ENCODE peak calls at places on chromosome 6, in seven cellular contexts. F, X, E, T, M, B and H are unnamed samples.

GRCh38 chr6:147384029-147384428 is 124.5 kb upstream of the SAMD5 start:
- DNase-seq in E (no peak), M (no peak), F (no peak), T (no peak), X (no peak), B (no peak), H (no peak)

GRCh38 chr6:157994126-157994795 is 12.6 kb downstream of the SYNJ2 start:
- DNase-seq in F (no peak), M (no peak), T (no peak), X (no peak), E (no peak), B (no peak), H (peak; percentile 38)

GRCh38 chr6:15504040-15504491 is 158.8 kb downstream of the DTNBP1 start:
- DNase-seq in X (no peak), F (no peak), T (peak; percentile 43), E (peak; percentile 29), B (peak; percentile 28), M (peak; percentile 88), H (peak; percentile 31)

GRCh38 chr6:42901538-42901957 is 14.3 kb upstream of the PTCRA start:
- DNase-seq in F (peak; percentile 83), M (peak; percentile 76), T (peak; percentile 75), X (peak; percentile 71), B (peak; percentile 78), E (peak; percentile 89), H (peak; percentile 91)

GRCh38 chr6:11975353-11975977 is 36.6 kb upstream of the HIVEP1 start:
- DNase-seq in F (no peak), X (peak; percentile 75), E (no peak), M (peak; percentile 23), B (no peak), T (no peak), H (no peak)

GRCh38 chr6:152696543-152696942 is 1.2 kb upstream of the MYCT1 start:
- DNase-seq in T (no peak), X (no peak), E (peak; percentile 84), B (peak; percentile 84), F (no peak), M (no peak), H (no peak)

GRCh38 chr6:151341481-151342195 is 49.7 kb downstream of the ZBTB2 start:
- DNase-seq in T (no peak), B (no peak), X (no peak), M (no peak), F (no peak), E (no peak), H (no peak)

GRCh38 chr6:132820629-132821381 is 6.4 kb downstream of the RPS12 start:
- DNase-seq in F (peak; percentile 28), M (no peak), X (no peak), B (no peak), T (no peak), E (peak; percentile 17), H (no peak)

GRCh38 chr6:107712523-107713213 is 111.4 kb downstream of the SCML4 start:
- DNase-seq in E (peak; percentile 29), X (no peak), T (no peak), M (no peak), B (peak; percentile 14), F (peak; percentile 28), H (no peak)

GRCh38 chr6:51619042-51619799 is 468.2 kb downstream of the PKHD1 start:
- DNase-seq in X (no peak), B (no peak), F (no peak), E (no peak), M (no peak), T (no peak), H (no peak)

GRCh38 chr6:44166591-44167184 is 8.1 kb downstream of the CAPN11 start:
- DNase-seq in X (no peak), E (no peak), T (no peak), F (no peak), B (no peak), M (no peak), H (no peak)

GRCh38 chr6:104940881-104941693 is 15.8 kb upstream of the LIN28B start:
- DNase-seq in E (peak; percentile 56), M (no peak), T (no peak), F (peak; percentile 89), B (no peak), X (no peak), H (peak; percentile 21)

GRCh38 chr6:29627762-29628418 is 5.1 kb downstream of the GABBR1 start:
- DNase-seq in T (no peak), E (peak; percentile 93), B (peak; percentile 69), M (peak; percentile 23), X (peak; percentile 87), F (peak; percentile 88), H (peak; percentile 42)

GRCh38 chr6:36848658-36849441 is 9.6 kb upstream of the CPNE5 start:
- DNase-seq in T (no peak), F (peak; percentile 79), M (no peak), X (no peak), E (peak; percentile 20), B (no peak), H (peak; percentile 76)

GRCh38 chr6:80022803-80023202 is 18.4 kb downstream of the TTK start:
- DNase-seq in X (no peak), E (peak; percentile 82), B (peak; percentile 81), F (no peak), T (no peak), M (no peak), H (no peak)

GRCh38 chr6:87922191-87922946 is 125.3 kb upstream of the SPACA1 start:
- DNase-seq in M (no peak), B (no peak), X (no peak), T (no peak), E (no peak), F (no peak), H (peak; percentile 5)

GRCh38 chr6:157449610-157450009 is 68.6 kb downstream of the ZDHHC14 start:
- DNase-seq in M (no peak), B (peak; percentile 34), T (no peak), E (peak; percentile 3), F (no peak), X (no peak), H (no peak)

GRCh38 chr6:30754631-30755030 is 10.3 kb upstream of the IER3 start:
- DNase-seq in X (no peak), B (no peak), M (no peak), T (no peak), F (no peak), E (no peak), H (no peak)

GRCh38 chr6:55069132-55069781 is 105.1 kb upstream of the HCRTR2 start:
- DNase-seq in F (peak; percentile 17), M (no peak), E (peak; percentile 72), T (no peak), X (no peak), B (peak; percentile 18), H (peak; percentile 67)

GRCh38 chr6:31143148-31143547 is 4.3 kb upstream of the PSORS1C2 start:
- DNase-seq in M (peak; percentile 62), T (no peak), E (peak; percentile 90), B (peak; percentile 42), F (no peak), X (peak; percentile 90), H (no peak)

GRCh38 chr6:134956032-134956431 is 6.1 kb upstream of the ALDH8A1 start:
- DNase-seq in T (no peak), F (no peak), B (no peak), X (no peak), E (no peak), M (no peak), H (no peak)

GRCh38 chr6:82362868-82363267 is 749 bp upstream of the TPBG start:
- DNase-seq in E (peak; percentile 70), X (no peak), B (peak; percentile 17), T (no peak), F (no peak), M (no peak), H (peak; percentile 10)

GRCh38 chr6:82364087-82365010 is 732 bp downstream of the TPBG start:
- DNase-seq in B (peak; percentile 18), X (peak; percentile 70), M (peak; percentile 14), T (peak; percentile 67), E (peak; percentile 69), F (peak; percentile 56), H (peak; percentile 72)

GRCh38 chr6:82363368-82364086 is at the start of gene TPBG:
- DNase-seq in M (no peak), T (peak; percentile 62), F (peak; percentile 43), X (peak; percentile 67), B (peak; percentile 47), E (peak; percentile 60), H (peak; percentile 64)

GRCh38 chr6:82361631-82362030 is 2.0 kb upstream of the TPBG start:
- DNase-seq in M (no peak), T (no peak), X (no peak), B (no peak), E (no peak), F (no peak), H (no peak)

DNA sequence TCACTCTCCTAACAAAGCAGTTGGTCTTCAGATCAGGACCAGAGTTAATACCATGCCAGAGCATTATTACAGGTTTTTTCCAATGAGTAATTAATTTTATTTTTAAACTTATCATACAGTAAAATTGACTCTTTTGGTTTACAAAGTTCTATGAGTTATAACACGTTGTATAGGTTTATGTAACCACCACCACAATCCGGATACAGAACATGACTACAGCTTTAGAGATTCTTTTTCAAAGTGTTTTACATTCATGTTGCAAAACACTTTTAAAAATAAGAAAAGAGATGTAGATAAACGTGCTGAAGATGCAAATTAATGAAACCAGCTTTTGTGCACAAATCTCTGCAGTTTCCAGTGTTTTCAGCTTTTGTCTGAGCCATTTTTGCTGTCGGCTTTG is 1.5 kb upstream of the TPBG start:
- DNase-seq in E (no peak), X (no peak), F (no peak), T (no peak), M (no peak), B (no peak), H (no peak)
- H3K4me3 ChIP-seq in E (no peak overlapping the region), X (no peak overlapping the region), F (no peak overlapping the region), T (no peak overlapping the region), M (no peak overlapping the region), B (no peak overlapping the region), H (no peak overlapping the region)

GRCh38 chr6:25660512-25660911 is 8.5 kb downstream of the SCGN start:
- DNase-seq in F (peak; percentile 26), T (no peak), B (peak; percentile 53), E (peak; percentile 41), X (no peak), M (no peak), H (no peak)
- H3K4me3 ChIP-seq in F (no peak overlapping the region), T (no peak overlapping the region), B (no peak overlapping the region), E (no peak overlapping the region), X (no peak overlapping the region), M (no peak overlapping the region), H (no peak overlapping the region)

GRCh38 chr6:2634151-2634964 is 116.4 kb downstream of the MYLK4 start:
- DNase-seq in F (peak; percentile 86), M (peak; percentile 56), E (peak; percentile 92), B (peak; percentile 87), X (peak; percentile 94), T (peak; percentile 82), H (peak; percentile 76)
- H3K4me3 ChIP-seq in F (peak overlapping the region; percentile 32), M (peak overlapping the region; percentile 44), E (peak overlapping the region; percentile 34), B (peak overlapping the region; percentile 31), X (no peak overlapping the region), T (peak overlapping the region; percentile 81), H (peak overlapping the region; percentile 57)

GRCh38 chr6:137472738-137473137 is 21.5 kb downstream of the OLIG3 start:
- DNase-seq in B (no peak), F (no peak), X (no peak), M (no peak), E (no peak), T (no peak), H (no peak)
- H3K4me3 ChIP-seq in B (no peak overlapping the region), F (no peak overlapping the region), X (no peak overlapping the region), M (no peak overlapping the region), E (no peak overlapping the region), T (no peak overlapping the region), H (no peak overlapping the region)

DNA sequence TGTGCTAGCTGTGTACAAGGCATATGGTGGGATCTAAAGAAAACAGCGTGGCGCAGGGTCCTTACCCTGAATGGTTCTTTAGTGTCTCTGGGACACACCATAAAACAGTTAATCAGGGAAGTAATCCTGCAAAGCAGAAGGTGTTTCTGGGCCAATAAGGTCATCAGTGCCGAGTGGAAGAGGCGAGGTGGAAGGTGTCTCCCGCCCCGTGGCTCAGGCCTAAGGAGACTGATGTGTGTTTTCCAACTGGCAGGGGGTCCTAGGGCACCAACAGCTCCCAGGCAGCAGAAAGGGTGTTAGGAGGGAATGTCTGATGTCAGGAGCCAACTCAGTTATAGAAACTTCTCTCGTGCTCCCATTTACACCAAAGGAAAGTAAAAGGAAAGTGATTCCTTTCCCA is 91.8 kb downstream of the TCP11 start:
- DNase-seq in X (peak; percentile 30), B (no peak), E (no peak), F (no peak), T (no peak), M (no peak), H (no peak)
- H3K4me3 ChIP-seq in X (no peak overlapping the region), B (no peak overlapping the region), E (no peak overlapping the region), F (no peak overlapping the region), T (peak overlapping the region; percentile 38), M (no peak overlapping the region), H (no peak overlapping the region)